ENCODE peak calls at places on chromosomes 3 and 15, in four cellular contexts. Z, M, S and N are unnamed samples.

GRCh38 chr15:62209821-62210220 is 44.7 kb upstream of the C2CD4B start:
- DNase-seq in S (peak), M (no peak), Z (peak), N (no peak)

GRCh38 chr15:84079885-84080777 is 155.4 kb upstream of the GOLGA6L4 start:
- DNase-seq in S (peak), Z (no peak), M (peak), N (no peak)

GRCh38 chr3:24299801-24300626 is 194.6 kb downstream of the THRB start:
- DNase-seq in Z (no peak), S (no peak), M (no peak), N (no peak)

GRCh38 chr3:112362221-112362620 is 29.3 kb downstream of the CD200 start:
- DNase-seq in M (no peak), Z (no peak), S (no peak), N (no peak)

GRCh38 chr3:13313813-13314212 is 106.3 kb downstream of the NUP210 start:
- DNase-seq in M (no peak), S (no peak), Z (no peak), N (no peak)

GRCh38 chr15:31607656-31608055 is 281.0 kb downstream of the KLF13 start:
- DNase-seq in S (no peak), M (no peak), Z (no peak), N (no peak)

GRCh38 chr15:91965501-91966180 is 112.1 kb downstream of the SLCO3A1 start:
- DNase-seq in M (peak), Z (no peak), S (no peak), N (no peak)

GRCh38 chr3:165746874-165747273 is 90.3 kb downstream of the BCHE start:
- DNase-seq in Z (no peak), M (no peak), S (no peak), N (no peak)

GRCh38 chr3:177300039-177300833 is 103.0 kb upstream of the TBL1XR1 start:
- DNase-seq in M (no peak), Z (peak), S (peak), N (no peak)

GRCh38 chr3:163033652-163034051 is 1537.0 kb downstream of the OTOL1 start:
- DNase-seq in S (no peak), M (no peak), Z (no peak), N (no peak)

GRCh38 chr15:24955549-24955929 is 752 bp downstream of the SNRPN start:
- DNase-seq in M (no peak), Z (no peak), S (peak), N (no peak)

GRCh38 chr15:49984436-49984835 is 134.6 kb downstream of the ATP8B4 start:
- DNase-seq in Z (peak), M (no peak), S (no peak), N (no peak)

DNA sequence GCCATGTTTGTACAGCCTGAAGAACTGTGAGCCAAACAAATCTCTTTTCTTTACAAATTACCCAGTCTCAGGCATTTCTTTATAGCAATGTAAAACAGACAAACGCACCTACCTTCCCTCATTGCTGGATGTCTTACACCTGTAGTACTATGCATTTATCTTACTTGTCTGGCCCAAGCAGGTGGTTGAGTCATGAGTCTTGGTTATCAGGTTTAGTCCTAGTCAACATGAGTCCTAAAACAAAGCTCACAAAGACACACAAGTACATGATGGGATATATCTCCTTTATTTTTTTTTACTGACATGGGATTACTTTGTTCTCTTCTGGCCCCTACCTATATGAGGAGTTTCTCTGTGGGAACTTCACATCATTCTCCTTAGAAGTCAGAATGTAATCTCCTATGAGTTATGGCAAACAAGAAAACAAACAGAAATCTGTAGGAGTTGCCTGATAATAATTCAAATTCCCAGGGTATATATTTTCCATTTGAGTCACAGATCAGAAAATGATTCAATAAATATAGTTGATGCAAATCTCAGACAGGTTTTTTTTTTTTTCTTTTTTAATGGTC is 33.6 kb upstream of the PLSCR2 start:
- DNase-seq in Z (no peak), M (no peak), S (no peak), N (no peak)
- H3K4me3 ChIP-seq in Z (no peak), M (no peak), S (no peak), N (no peak)

GRCh38 chr3:170357176-170357919 is at the start of gene SKIL:
- DNase-seq in S (peak), Z (peak), M (peak), N (peak)

GRCh38 chr3:170360476-170360875 is 3.0 kb downstream of the SKIL start:
- DNase-seq in M (no peak), Z (no peak), S (no peak), N (no peak)

GRCh38 chr3:170357920-170358854 is 672 bp downstream of the SKIL start:
- DNase-seq in S (peak), M (peak), Z (peak), N (peak)

GRCh38 chr3:170360916-170361315 is 3.4 kb downstream of the SKIL start:
- DNase-seq in M (no peak), S (no peak), Z (no peak), N (no peak)

DNA sequence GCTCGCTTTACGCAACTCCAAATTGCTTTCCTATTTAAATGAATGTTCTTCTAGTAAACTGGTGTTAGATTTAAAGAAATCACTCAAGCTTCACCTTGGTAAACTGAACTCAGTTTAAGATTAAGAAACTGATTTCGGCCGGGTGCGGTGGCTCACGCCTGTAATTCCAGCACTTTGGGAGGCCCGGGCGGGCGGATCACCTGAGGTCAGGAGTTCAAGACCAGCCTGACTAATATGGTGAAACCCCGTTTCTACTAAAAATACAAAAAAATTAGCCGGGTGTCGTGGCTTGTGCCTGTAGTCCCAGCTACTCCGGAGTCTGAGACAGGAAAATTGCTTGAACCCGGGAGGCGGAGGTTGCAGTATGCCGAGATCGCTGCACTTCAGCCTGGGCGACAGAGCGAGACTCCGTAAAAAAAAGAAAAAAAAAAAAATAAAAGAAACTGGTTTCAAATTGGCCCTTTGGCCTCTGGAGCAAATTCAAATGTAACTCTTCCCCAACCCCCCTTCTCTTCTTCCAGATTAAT is 1.7 kb downstream of the SKIL start:
- DNase-seq in Z (no peak), M (no peak), S (no peak), N (no peak)
- H3K4me3 ChIP-seq in Z (no peak), M (peak), S (no peak), N (peak)

GRCh38 chr15:64875641-64876223 is 34.0 kb downstream of the PLEKHO2 start:
- DNase-seq in S (no peak), M (no peak), Z (no peak), N (no peak)

GRCh38 chr15:64874131-64874530 is 32.4 kb downstream of the PLEKHO2 start:
- DNase-seq in S (no peak), Z (no peak), M (no peak), N (no peak)

GRCh38 chr15:64877435-64877834 is 34.3 kb upstream of the ANKDD1A start:
- DNase-seq in S (peak), M (no peak), Z (no peak), N (no peak)

GRCh38 chr15:64883097-64883581 is 28.6 kb upstream of the ANKDD1A start:
- DNase-seq in S (peak), M (no peak), Z (no peak), N (no peak)

GRCh38 chr15:64878708-64879107 is 33.0 kb upstream of the ANKDD1A start:
- DNase-seq in S (peak), Z (no peak), M (no peak), N (no peak)
- H3K4me3 ChIP-seq in S (no peak), Z (no peak), M (no peak), N (no peak)

GRCh38 chr3:55484741-55485207 is 2.3 kb downstream of the WNT5A start:
- DNase-seq in Z (no peak), M (no peak), S (no peak), N (no peak)

GRCh38 chr3:55482496-55483195 is 4.5 kb downstream of the WNT5A start:
- DNase-seq in Z (no peak), S (no peak), M (no peak), N (no peak)

GRCh38 chr3:55483196-55484095 is 3.7 kb downstream of the WNT5A start:
- DNase-seq in S (no peak), M (no peak), Z (no peak), N (no peak)

GRCh38 chr3:55485208-55485791 is 1.8 kb downstream of the WNT5A start:
- DNase-seq in Z (peak), M (no peak), S (peak), N (no peak)

GRCh38 chr3:55484191-55484644 is 2.9 kb downstream of the WNT5A start:
- DNase-seq in Z (no peak), M (no peak), S (no peak), N (no peak)
- H3K4me3 ChIP-seq in Z (no peak), M (no peak), S (no peak), N (no peak)

DNA sequence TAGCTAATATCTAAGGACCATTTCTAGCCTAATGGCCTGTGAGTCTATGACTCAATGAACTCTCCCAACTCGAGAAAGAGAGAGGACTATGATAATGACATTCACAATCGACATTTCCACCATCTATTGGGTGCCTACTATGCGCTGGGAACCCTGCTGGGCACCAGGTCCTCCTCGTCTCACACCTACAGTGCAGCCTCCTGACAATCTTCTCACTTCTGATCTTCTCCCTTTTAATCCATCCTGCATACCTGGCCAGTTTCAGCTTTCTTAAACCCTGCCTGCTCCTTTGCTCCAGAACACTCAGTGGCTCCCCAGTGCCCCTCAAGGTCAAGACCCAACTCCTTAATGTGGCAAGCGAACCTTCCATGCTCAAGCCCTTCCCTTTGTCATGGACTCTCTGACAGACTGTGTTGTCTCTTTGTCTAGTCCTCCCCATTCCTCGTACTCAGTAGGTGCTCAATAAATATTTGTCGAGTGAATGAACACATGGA is 3.5 kb upstream of the SLC6A1 start:
- DNase-seq in Z (no peak), M (no peak), S (no peak), N (no peak)
- H3K4me3 ChIP-seq in Z (no peak), M (no peak), S (no peak), N (no peak)

DNA sequence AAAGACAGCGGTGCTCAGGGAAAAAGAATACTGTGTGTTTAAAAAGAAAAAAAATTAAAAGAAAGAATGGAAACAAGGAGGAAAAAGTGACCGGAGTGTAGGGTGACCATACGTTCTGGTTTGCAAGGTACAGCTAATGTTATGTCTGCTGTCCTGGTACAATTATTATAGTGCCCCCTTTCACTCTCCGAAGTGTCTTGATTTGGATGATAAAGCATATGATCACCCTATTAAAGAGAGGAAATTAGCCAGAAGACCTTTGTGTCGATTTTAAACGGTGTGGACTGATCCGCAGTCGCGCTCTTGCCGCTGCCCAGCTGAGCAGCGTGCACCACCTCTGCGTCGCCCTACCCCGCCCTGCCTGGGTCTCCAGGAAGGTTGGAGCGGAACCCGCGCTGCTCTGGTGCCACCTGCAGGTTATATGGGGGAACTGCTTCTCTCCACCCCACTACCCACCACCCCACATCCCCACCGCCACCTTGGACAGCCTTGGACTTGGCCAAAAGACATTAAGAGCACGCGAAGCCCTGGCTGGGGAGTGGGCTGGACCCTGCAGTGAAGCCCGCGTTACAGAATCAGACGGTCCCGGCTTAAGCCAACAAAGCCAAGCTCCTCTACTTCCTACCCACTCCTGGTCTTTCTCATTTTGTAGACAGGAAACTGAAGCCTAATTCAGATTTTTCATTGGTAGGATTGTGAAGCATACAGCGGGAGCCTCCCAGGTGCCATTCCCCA is 41.2 kb upstream of the UBE2Q2 start:
- DNase-seq in M (peak), Z (peak), S (peak), N (peak)
- H3K4me3 ChIP-seq in M (peak), Z (peak), S (no peak), N (peak)